ENCODE peak calls at places on chromosomes 7 and 10, in nine cellular contexts. A, X, Q, Y, T, Z, O, C and H are unnamed samples.

GRCh38 chr7:47551550-47552121 is 30.3 kb downstream of the TNS3 start:
- DNase-seq in A (no peak), X (no peak), Q (peak; percentile 43), Y (no peak), T (no peak), Z (no peak), O (no peak), C (no peak), H (no peak)

GRCh38 chr10:33163941-33164824 is 170.3 kb downstream of the NRP1 start:
- DNase-seq in A (no peak), X (no peak), Q (no peak), Y (no peak), T (no peak), Z (peak; percentile 52), O (no peak), C (no peak), H (no peak)

GRCh38 chr10:66538908-66539307 is 386.9 kb upstream of the LRRTM3 start:
- DNase-seq in A (no peak), X (no peak), Q (no peak), Y (no peak), T (no peak), Z (no peak), O (no peak), C (no peak), H (no peak)

GRCh38 chr10:74738985-74739567 is 87.3 kb upstream of the KAT6B start:
- DNase-seq in A (no peak), X (no peak), Q (no peak), Y (peak; percentile 97), T (peak; percentile 2), Z (peak; percentile 10), O (no peak), C (no peak), H (no peak)

GRCh38 chr10:43230101-43230908 is 36.6 kb downstream of the RASGEF1A start:
- DNase-seq in A (no peak), X (no peak), Q (peak; percentile 73), Y (no peak), T (no peak), Z (no peak), O (no peak), C (no peak), H (no peak)

GRCh38 chr10:22712959-22713852 is 1.2 kb downstream of the PIP4K2A start:
- DNase-seq in A (peak; percentile 20), X (no peak), Q (peak; percentile 92), Y (peak; percentile 43), T (peak; percentile 27), Z (peak; percentile 66), O (peak; percentile 18), C (peak; percentile 19), H (peak; percentile 39)

GRCh38 chr7:156236936-156237599 is 403.5 kb upstream of the RNF32 start:
- DNase-seq in A (no peak), X (no peak), Q (no peak), Y (no peak), T (no peak), Z (no peak), O (no peak), C (no peak), H (no peak)

GRCh38 chr7:71140264-71140663 is 8.3 kb downstream of the GALNT17 start:
- DNase-seq in A (no peak), X (no peak), Q (no peak), Y (no peak), T (no peak), Z (no peak), O (no peak), C (no peak), H (no peak)

GRCh38 chr7:106621393-106622132 is 39.4 kb downstream of the CCDC71L start:
- DNase-seq in A (no peak), X (no peak), Q (no peak), Y (no peak), T (no peak), Z (no peak), O (no peak), C (no peak), H (no peak)

GRCh38 chr7:106622654-106623314 is 38.2 kb downstream of the CCDC71L start:
- DNase-seq in A (no peak), X (no peak), Q (no peak), Y (no peak), T (no peak), Z (no peak), O (no peak), C (no peak), H (no peak)

GRCh38 chr7:106625678-106626301 is 35.2 kb downstream of the CCDC71L start:
- DNase-seq in A (no peak), X (no peak), Q (no peak), Y (no peak), T (no peak), Z (no peak), O (no peak), C (no peak), H (no peak)

GRCh38 chr7:106623846-106624245 is 37.1 kb downstream of the CCDC71L start:
- DNase-seq in A (no peak), X (no peak), Q (no peak), Y (no peak), T (no peak), Z (peak; percentile 95), O (peak; percentile 46), C (peak; percentile 77), H (no peak)

DNA sequence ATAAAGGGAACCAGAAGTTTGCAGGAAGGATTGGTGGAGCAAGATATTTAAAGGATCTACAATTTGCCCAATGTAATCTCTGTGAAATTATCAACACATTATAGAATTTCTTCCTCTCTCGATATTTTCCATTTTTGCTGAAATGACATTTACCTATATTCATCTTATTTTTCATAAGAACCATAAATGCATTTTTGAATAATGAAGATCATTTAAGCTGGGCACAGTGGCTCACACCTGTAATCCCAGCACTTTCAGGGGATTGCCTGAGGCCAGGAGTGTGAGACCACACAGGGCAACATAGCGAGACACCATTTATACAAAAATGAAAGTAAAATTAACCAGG is 37.7 kb downstream of the CCDC71L start:
- DNase-seq in A (no peak), X (no peak), Q (no peak), Y (no peak), T (no peak), Z (no peak), O (no peak), C (no peak), H (no peak)
- H3K4me1 ChIP-seq in A (no peaks in the 10 kb centered on the region), X (peaks cover 30% of the 10 kb centered on the region), Q (peaks cover 5% of the 10 kb centered on the region), Y (no peaks in the 10 kb centered on the region), T (no peaks in the 10 kb centered on the region), Z (peaks cover 38% of the 10 kb centered on the region), O (peaks cover 9% of the 10 kb centered on the region), C (peaks cover 22% of the 10 kb centered on the region), H (no peaks in the 10 kb centered on the region)

DNA sequence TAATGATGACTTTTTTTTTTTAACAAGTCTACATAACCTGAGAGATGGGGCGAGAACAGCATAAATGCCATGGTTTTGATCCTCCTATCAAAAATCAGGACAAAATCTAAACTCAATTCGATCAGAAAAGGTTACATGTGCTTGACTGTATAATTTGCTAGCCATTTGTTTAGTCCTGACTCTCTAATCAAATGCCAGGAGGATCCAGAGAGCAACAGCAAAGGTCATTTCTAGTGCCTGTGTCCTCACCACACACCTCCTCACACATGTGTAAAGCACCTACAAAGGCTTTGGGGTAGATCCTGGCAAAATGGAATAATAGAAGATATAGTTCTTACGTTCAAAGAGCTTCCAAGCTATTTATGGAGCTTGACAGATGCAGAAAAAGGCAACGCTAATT is 11.0 kb upstream of the FAS start:
- DNase-seq in A (no peak), X (no peak), Q (no peak), Y (no peak), T (no peak), Z (no peak), O (no peak), C (no peak), H (no peak)
- H3K27ac ChIP-seq in A (no peak overlapping the region), X (no peak overlapping the region), Q (peak overlapping the region; percentile 22), Y (no peak overlapping the region), T (no peak overlapping the region), Z (peak overlapping the region; percentile 30), O (no peak overlapping the region), C (no peak overlapping the region), H (no peak overlapping the region)

GRCh38 chr7:105353752-105354328 is 34.9 kb downstream of the SRPK2 start:
- DNase-seq in A (no peak), X (no peak), Q (peak; percentile 85), Y (no peak), T (no peak), Z (peak; percentile 72), O (no peak), C (no peak), H (no peak)

GRCh38 chr7:105354383-105354782 is 34.3 kb downstream of the SRPK2 start:
- DNase-seq in A (no peak), X (no peak), Q (no peak), Y (no peak), T (no peak), Z (peak; percentile 20), O (no peak), C (peak; percentile 43), H (no peak)

GRCh38 chr7:105352018-105352612 is 36.6 kb downstream of the SRPK2 start:
- DNase-seq in A (peak; percentile 2), X (no peak), Q (peak; percentile 87), Y (peak; percentile 95), T (peak; percentile 39), Z (peak; percentile 93), O (peak; percentile 47), C (peak; percentile 68), H (peak; percentile 82)

GRCh38 chr7:105352922-105353668 is 35.6 kb downstream of the SRPK2 start:
- DNase-seq in A (no peak), X (no peak), Q (no peak), Y (no peak), T (no peak), Z (peak; percentile 57), O (no peak), C (no peak), H (no peak)

GRCh38 chr7:105350906-105351305 is 37.8 kb downstream of the SRPK2 start:
- DNase-seq in A (no peak), X (no peak), Q (no peak), Y (no peak), T (no peak), Z (no peak), O (no peak), C (no peak), H (no peak)
- H3K4me1 ChIP-seq in A (peaks cover 65% of the 10 kb centered on the region), X (no peaks in the 10 kb centered on the region), Q (peaks cover 85% of the 10 kb centered on the region), Y (peaks cover 50% of the 10 kb centered on the region), T (peaks cover 70% of the 10 kb centered on the region), Z (peaks cover 37% of the 10 kb centered on the region), O (peaks cover 13% of the 10 kb centered on the region), C (peaks cover 13% of the 10 kb centered on the region), H (peaks cover 77% of the 10 kb centered on the region)

DNA sequence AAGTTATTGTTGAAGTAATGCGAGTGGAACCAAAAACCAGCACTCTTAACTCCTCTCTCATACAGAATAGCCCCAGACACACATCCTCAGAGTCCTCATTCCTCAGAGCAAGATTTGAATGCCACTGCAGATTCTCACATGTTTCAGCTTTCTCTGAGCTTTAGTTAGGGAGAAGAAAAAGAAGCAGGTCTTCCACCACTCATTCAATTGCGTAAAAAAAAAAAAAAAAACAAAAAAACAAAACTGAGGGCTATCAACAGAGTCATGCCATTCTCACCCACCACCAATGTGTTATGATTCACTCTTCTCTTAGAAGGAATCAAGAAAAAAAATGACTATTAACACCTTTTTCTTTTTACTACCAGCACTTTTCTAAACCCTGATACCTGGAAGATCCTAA is 287.7 kb downstream of the IPMK start:
- DNase-seq in A (no peak), X (no peak), Q (no peak), Y (no peak), T (no peak), Z (peak; percentile 26), O (no peak), C (no peak), H (no peak)
- H3K27ac ChIP-seq in A (no peak overlapping the region), X (peak overlapping the region; percentile 26), Q (no peak overlapping the region), Y (no peak overlapping the region), T (no peak overlapping the region), Z (peak overlapping the region; percentile 21), O (no peak overlapping the region), C (no peak overlapping the region), H (no peak overlapping the region)